ENCODE peak calls at places on chromosomes 2 and 18, in seven cellular contexts. K is posterior cingulate gyrus; R is mammary epithelial cell; G is thoracic aorta; L is germinal center; Z is neural crest cell; D is stimulated activated CD8-positive, alpha-beta memory T cell treated with anti-CD3 and anti-CD28 coated beads, Interleukin-2, amount 100 ng/mL, for 1 hour. X is an unnamed sample.

GRCh38 chr2:183812091-183812490 is 687.8 kb downstream of the NUP35 start:
- DNase-seq in K (no peak), R (no peak), G (no peak), L (no peak), Z (no peak), D (no peak), X (no peak)

GRCh38 chr18:79947881-79948610 is 3.4 kb downstream of the SLC66A2 start:
- DNase-seq in K (no peak), R (no peak), G (no peak), L (no peak), Z (no peak), D (no peak), X (no peak)

GRCh38 chr18:5969355-5970003 is 74.2 kb upstream of the TMEM200C start:
- DNase-seq in K (peak; percentile 24), R (no peak), G (no peak), L (no peak), Z (no peak), D (no peak), X (no peak)

GRCh38 chr2:216210711-216211131 is 101.6 kb downstream of the XRCC5 start:
- DNase-seq in K (no peak), R (no peak), G (no peak), L (no peak), Z (no peak), D (no peak), X (no peak)

GRCh38 chr2:57720728-57721627 is 325.6 kb upstream of the VRK2 start:
- DNase-seq in K (peak; percentile 53), R (peak; percentile 42), G (no peak), L (peak; percentile 34), Z (peak; percentile 51), D (no peak), X (peak; percentile 42)

GRCh38 chr2:134278546-134278945 is 24.7 kb downstream of the MGAT5 start:
- DNase-seq in K (no peak), R (no peak), G (no peak), L (no peak), Z (no peak), D (no peak), X (no peak)

GRCh38 chr2:47357475-47357874 is 45.5 kb upstream of the MSH2 start:
- DNase-seq in K (no peak), R (peak; percentile 69), G (peak; percentile 38), L (no peak), Z (no peak), D (no peak), X (no peak)

GRCh38 chr2:157479081-157480027 is 35.5 kb upstream of the CYTIP start:
- DNase-seq in K (no peak), R (no peak), G (no peak), L (no peak), Z (no peak), D (no peak), X (no peak)

GRCh38 chr2:85448840-85449588 is 30.5 kb downstream of the SH2D6 start:
- DNase-seq in K (no peak), R (no peak), G (no peak), L (no peak), Z (no peak), D (no peak), X (no peak)

GRCh38 chr2:100606740-100607343 is 44.0 kb downstream of the PDCL3 start:
- DNase-seq in K (peak; percentile 24), R (peak; percentile 36), G (no peak), L (peak; percentile 45), Z (peak; percentile 45), D (no peak), X (peak; percentile 67)

GRCh38 chr2:95346236-95346737 is 49.1 kb downstream of the KCNIP3 start:
- DNase-seq in K (peak; percentile 67), R (peak; percentile 66), G (no peak), L (no peak), Z (no peak), D (no peak), X (no peak)

GRCh38 chr18:10378688-10379465 is 75.6 kb upstream of the APCDD1 start:
- DNase-seq in K (no peak), R (peak; percentile 40), G (no peak), L (no peak), Z (no peak), D (no peak), X (no peak)

GRCh38 chr2:216049452-216049851 is 32.2 kb downstream of the PECR start:
- DNase-seq in K (no peak), R (no peak), G (no peak), L (no peak), Z (no peak), D (no peak), X (no peak)

GRCh38 chr2:203734276-203734983 is 28.0 kb downstream of the CD28 start:
- DNase-seq in K (no peak), R (no peak), G (no peak), L (no peak), Z (no peak), D (no peak), X (no peak)

GRCh38 chr2:98205901-98206300 is 118.9 kb downstream of the VWA3B start:
- DNase-seq in K (no peak), R (no peak), G (no peak), L (no peak), Z (no peak), D (no peak), X (no peak)

GRCh38 chr18:65257157-65257556 is 493.7 kb upstream of the CDH7 start:
- DNase-seq in K (no peak), R (no peak), G (no peak), L (no peak), Z (no peak), D (no peak), X (no peak)

GRCh38 chr2:98394595-98395153 is 48.4 kb downstream of the CNGA3 start:
- DNase-seq in K (no peak), R (no peak), G (no peak), L (no peak), Z (no peak), D (no peak), X (no peak)

X was measured in HuH-7.